ENCODE peak calls at places on chromosome 5, in four cellular contexts. W is HepG2, X is suprapubic skin, Y is ovary. Z is an unnamed sample.
A peak's percentile ranks its signal among the peaks of the same experiment; 100 is the strongest.

GRCh38 chr5:121189569-121190305 is 661.9 kb upstream of the FTMT start:
- DNase-seq in W (no peak), X (no peak), Y (no peak), Z (no peak)

GRCh38 chr5:143213851-143214363 is 189.6 kb downstream of the NR3C1 start:
- DNase-seq in W (no peak), X (no peak), Y (no peak), Z (no peak)

GRCh38 chr5:139417214-139417613 is 13.3 kb upstream of the SPATA24 start:
- DNase-seq in W (no peak), X (no peak), Y (no peak), Z (no peak)

GRCh38 chr5:181265092-181265671 is 4.2 kb upstream of the TRIM52 start:
- DNase-seq in W (no peak), X (no peak), Y (no peak), Z (no peak)

GRCh38 chr5:138611295-138612220 is 36.4 kb upstream of the HSPA9 start:
- DNase-seq in W (no peak), X (peak; percentile 53), Y (peak; percentile 45), Z (no peak)

GRCh38 chr5:14400085-14400484 is 181.5 kb upstream of the OTULINL start:
- DNase-seq in W (no peak), X (no peak), Y (no peak), Z (no peak)

GRCh38 chr5:124888050-124888506 is 141.6 kb upstream of the ZNF608 start:
- DNase-seq in W (peak; percentile 53), X (no peak), Y (no peak), Z (no peak)

GRCh38 chr5:111308951-111309350 is 84.8 kb downstream of the CAMK4 start:
- DNase-seq in W (no peak), X (no peak), Y (no peak), Z (no peak)

GRCh38 chr5:61333351-61334223 is 1.5 kb downstream of the ZSWIM6 start:
- DNase-seq in W (no peak), X (peak; percentile 73), Y (peak; percentile 39), Z (peak; percentile 38)

GRCh38 chr5:145464194-145464593 is 370.9 kb downstream of the PRELID2 start:
- DNase-seq in W (no peak), X (no peak), Y (no peak), Z (no peak)

GRCh38 chr5:90233496-90233895 is 176.1 kb downstream of the CETN3 start:
- DNase-seq in W (no peak), X (no peak), Y (no peak), Z (no peak)

GRCh38 chr5:65394078-65394477 is 87.6 kb downstream of the ADAMTS6 start:
- DNase-seq in W (peak; percentile 12), X (no peak), Y (peak; percentile 56), Z (no peak)

GRCh38 chr5:73274121-73274520 is 101.1 kb downstream of the TMEM174 start:
- DNase-seq in W (no peak), X (no peak), Y (no peak), Z (no peak)

GRCh38 chr5:179127136-179128040 is 67.2 kb downstream of the ZNF354C start:
- DNase-seq in W (no peak), X (peak; percentile 45), Y (no peak), Z (no peak)

GRCh38 chr5:165495829-165496380 is 1990.5 kb downstream of the MAT2B start:
- DNase-seq in W (no peak), X (no peak), Y (no peak), Z (no peak)

GRCh38 chr5:180096616-180097015 is 25.1 kb upstream of the RNF130 start:
- DNase-seq in W (no peak), X (peak; percentile 44), Y (no peak), Z (peak; percentile 39)

GRCh38 chr5:137954131-137954879 is 65.0 kb downstream of the PKD2L2 start:
- DNase-seq in W (no peak), X (no peak), Y (peak; percentile 62), Z (no peak)

GRCh38 chr5:174159327-174160247 is 114.1 kb downstream of the NSG2 start:
- DNase-seq in W (no peak), X (no peak), Y (no peak), Z (no peak)

GRCh38 chr5:118679123-118679940 is 309.0 kb downstream of the DTWD2 start:
- DNase-seq in W (no peak), X (no peak), Y (no peak), Z (no peak)

GRCh38 chr5:143037071-143037470 is 266.9 kb downstream of the ARHGAP26 start:
- DNase-seq in W (no peak), X (no peak), Y (no peak), Z (no peak)

GRCh38 chr5:151615431-151615830 is 24.3 kb upstream of the FAT2 start:
- DNase-seq in W (no peak), X (no peak), Y (no peak), Z (no peak)

GRCh38 chr5:169635933-169636332 is 1.1 kb upstream of the DOCK2 start:
- DNase-seq in W (no peak), X (no peak), Y (no peak), Z (no peak)

GRCh38 chr5:98106116-98107088 is 667.1 kb upstream of the RGMB start:
- DNase-seq in W (no peak), X (no peak), Y (no peak), Z (no peak)

GRCh38 chr5:110440058-110440457 is 286.4 kb downstream of the TMEM232 start:
- DNase-seq in W (no peak), X (no peak), Y (no peak), Z (no peak)

GRCh38 chr5:168219515-168220410 is 71.7 kb upstream of the WWC1 start:
- DNase-seq in W (peak; percentile 60), X (no peak), Y (peak; percentile 42), Z (peak; percentile 17)

GRCh38 chr5:86864022-86864421 is 246.3 kb downstream of the COX7C start:
- DNase-seq in W (no peak), X (no peak), Y (no peak), Z (no peak)

GRCh38 chr5:39584921-39585320 is 160.1 kb upstream of the DAB2 start:
- DNase-seq in W (no peak), X (no peak), Y (no peak), Z (no peak)

GRCh38 chr5:79636981-79637733 is 24.9 kb downstream of the TENT2 start:
- DNase-seq in W (no peak), X (no peak), Y (no peak), Z (no peak)

GRCh38 chr5:128815201-128815600 is 150.1 kb upstream of the SLC27A6 start:
- DNase-seq in W (no peak), X (no peak), Y (no peak), Z (no peak)

GRCh38 chr5:150155258-150156032 is at the start of gene PDGFRB:
- DNase-seq in W (no peak), X (peak; percentile 95), Y (peak; percentile 98), Z (peak; percentile 88)

GRCh38 chr5:69331528-69332445 is 814 bp downstream of the CCDC125 start:
- DNase-seq in W (peak; percentile 86), X (no peak), Y (no peak), Z (peak; percentile 62)

GRCh38 chr5:131630963-131631350 is 4.1 kb downstream of the RAPGEF6 start:
- DNase-seq in W (no peak), X (no peak), Y (no peak), Z (no peak)

GRCh38 chr5:10441083-10441991 is at the start of gene ROPN1L:
- DNase-seq in W (peak; percentile 62), X (peak; percentile 87), Y (peak; percentile 84), Z (peak; percentile 90)
- TF ChIP-seq POLR2A in W (peak; percentile 58), X (no peak), Y (peak; percentile 54), Z (no peak)

GRCh38 chr5:96235008-96235910 is 197.8 kb downstream of the PCSK1 start:
- DNase-seq in W (no peak), X (no peak), Y (no peak), Z (no peak)

GRCh38 chr5:96232602-96233001 is 200.4 kb downstream of the PCSK1 start:
- DNase-seq in W (no peak), X (no peak), Y (no peak), Z (no peak)

GRCh38 chr5:96236831-96237230 is 196.2 kb downstream of the PCSK1 start:
- DNase-seq in W (no peak), X (no peak), Y (no peak), Z (no peak)

GRCh38 chr5:96236051-96236450 is 197.0 kb downstream of the PCSK1 start:
- DNase-seq in W (no peak), X (no peak), Y (no peak), Z (no peak)
- H3K27ac ChIP-seq in W (no peak overlapping the region), X (no peak overlapping the region), Y (no peak overlapping the region), Z (no peak overlapping the region)

DNA sequence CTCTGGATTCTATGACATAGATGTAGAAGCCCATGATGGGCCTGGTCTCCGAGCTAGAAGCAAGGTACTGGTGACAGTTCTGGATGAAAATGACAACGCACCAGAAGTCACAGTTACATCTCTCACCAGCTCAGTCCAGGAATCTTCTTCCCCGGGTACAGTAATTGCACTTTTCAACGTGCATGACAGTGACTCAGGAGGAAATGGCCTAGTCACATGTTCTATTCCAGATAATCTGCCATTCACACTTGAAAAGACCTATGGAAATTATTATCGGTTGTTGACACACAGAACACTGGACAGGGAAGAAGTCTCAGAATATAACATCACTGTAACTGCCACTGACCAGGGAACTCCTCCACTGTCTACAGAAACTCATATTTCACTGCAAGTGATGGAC is 1.3 kb downstream of the PCDHGA4 start:
- DNase-seq in W (no peak), X (no peak), Y (no peak), Z (no peak)
- H3K9me3 ChIP-seq in W (peaks cover 26% of the 10 kb centered on the region), X (peaks cover 57% of the 10 kb centered on the region), Y (peaks cover 7% of the 10 kb centered on the region), Z (peaks cover 61% of the 10 kb centered on the region)

GRCh38 chr5:133051117-133051546 is 681 bp upstream of the HSPA4 start:
- DNase-seq in W (no peak), X (no peak), Y (no peak), Z (no peak)

GRCh38 chr5:133048993-133049725 is 2.7 kb upstream of the HSPA4 start:
- DNase-seq in W (no peak), X (no peak), Y (no peak), Z (no peak)

GRCh38 chr5:133051547-133052316 is at the start of gene HSPA4:
- DNase-seq in W (peak; percentile 97), X (peak; percentile 99), Y (peak; percentile 99), Z (peak; percentile 97)

GRCh38 chr5:133049726-133050048 is 2.1 kb upstream of the HSPA4 start:
- DNase-seq in W (peak; percentile 93), X (no peak), Y (no peak), Z (no peak)

DNA sequence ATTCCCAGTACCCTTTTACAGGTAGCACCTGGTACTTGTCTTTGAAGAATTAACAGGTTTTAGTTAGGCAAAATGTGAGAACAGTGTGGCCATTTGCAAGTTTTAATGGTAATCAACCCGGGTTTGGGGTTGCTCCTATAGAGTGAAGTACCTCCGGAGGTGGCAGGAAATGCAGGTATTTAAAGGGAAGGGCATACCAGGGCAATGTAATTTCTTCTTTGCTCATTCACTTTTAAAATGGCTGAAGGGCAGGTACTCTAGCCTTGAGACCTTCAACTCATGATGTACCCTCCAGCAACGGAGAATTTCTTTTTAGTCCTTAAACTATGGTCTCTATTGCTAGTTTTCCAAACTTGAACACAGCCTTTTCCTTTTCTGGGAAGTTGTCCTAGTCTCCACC is 1.3 kb upstream of the HSPA4 start:
- DNase-seq in W (no peak), X (no peak), Y (no peak), Z (no peak)
- TF ChIP-seq POLR2A in W (peak; percentile 38), X (no peak), Y (no peak), Z (no peak)